ENCODE peak calls at places on chromosomes 12 and 14, in four cellular contexts. K, P, F and L are unnamed samples. For H3K4me1, the result is how much of the 10 kb centered on the place peaks cover.

GRCh38 chr12:6076340-6076739 is 48.1 kb downstream of the VWF start:
- DNase-seq in K (no peak), F (no peak), P (no peak), L (no peak)

GRCh38 chr12:122979001-122979907 is 1.2 kb upstream of the ARL6IP4 start:
- DNase-seq in K (no peak), P (no peak), F (no peak), L (no peak)

GRCh38 chr12:67520611-67521010 is 127.9 kb upstream of the DYRK2 start:
- DNase-seq in P (no peak), K (no peak), F (no peak), L (no peak)

GRCh38 chr14:96085369-96085768 is 46.2 kb downstream of the C14orf132 start:
- DNase-seq in K (no peak), F (no peak), P (no peak), L (no peak)

GRCh38 chr12:82687020-82687951 is 580 bp downstream of the TMTC2 start:
- DNase-seq in P (peak), F (peak), K (peak), L (peak)

GRCh38 chr12:24255920-24256635 is 306.6 kb upstream of the SOX5 start:
- DNase-seq in K (no peak), F (no peak), P (no peak), L (no peak)

GRCh38 chr14:69284170-69284569 is 24.2 kb downstream of the GALNT16 start:
- DNase-seq in P (no peak), F (no peak), K (no peak), L (no peak)

GRCh38 chr14:65927871-65928270 is 515.3 kb downstream of the FUT8 start:
- DNase-seq in F (no peak), P (no peak), K (peak), L (peak)

GRCh38 chr14:92353447-92353846 is 30.5 kb downstream of the SLC24A4 start:
- DNase-seq in P (no peak), K (no peak), F (no peak), L (no peak)

GRCh38 chr14:24337824-24338175 is 2.0 kb downstream of the RIPK3 start:
- DNase-seq in F (no peak), K (no peak), P (no peak), L (no peak)

GRCh38 chr14:56120091-56120632 is 2.0 kb downstream of the PELI2 start:
- DNase-seq in P (peak), K (peak), F (no peak), L (no peak)

GRCh38 chr14:99809864-99810854 is 16.9 kb downstream of the EML1 start:
- DNase-seq in P (no peak), F (peak), K (no peak), L (no peak)

GRCh38 chr14:79809849-79810612 is 401.3 kb downstream of the DIO2 start:
- DNase-seq in K (no peak), F (no peak), P (peak), L (no peak)

GRCh38 chr12:67650127-67650495 is 1.6 kb downstream of the DYRK2 start:
- DNase-seq in F (peak), P (peak), K (peak), L (peak)

GRCh38 chr14:72907886-72908285 is 14.0 kb upstream of the DPF3 start:
- DNase-seq in F (no peak), K (no peak), P (no peak), L (no peak)

GRCh38 chr12:116160196-116160595 is 117.3 kb downstream of the MED13L start:
- DNase-seq in P (no peak), K (no peak), F (no peak), L (no peak)

GRCh38 chr12:52036587-52037171 is 14.6 kb upstream of the NR4A1 start:
- DNase-seq in K (peak), P (peak), F (peak), L (peak)

GRCh38 chr14:52267501-52268190 is at the start of gene PTGDR:
- DNase-seq in F (peak), P (peak), K (peak), L (peak)

GRCh38 chr14:90126260-90126659 is 64.5 kb downstream of the KCNK13 start:
- DNase-seq in P (no peak), K (no peak), F (no peak), L (no peak)

GRCh38 chr12:12432373-12432772 is 75.5 kb downstream of the BORCS5 start:
- DNase-seq in K (no peak), F (no peak), P (no peak), L (no peak)

GRCh38 chr12:108508243-108508642 is 6.8 kb upstream of the FICD start:
- DNase-seq in P (no peak), F (no peak), K (no peak), L (no peak)

GRCh38 chr12:11654338-11654737 is 4.9 kb downstream of the ETV6 start:
- DNase-seq in F (no peak), K (no peak), P (no peak), L (no peak)

GRCh38 chr14:95370076-95370475 is 50.4 kb upstream of the CLMN start:
- DNase-seq in F (no peak), K (no peak), P (peak), L (no peak)

GRCh38 chr14:45716506-45716905 is 463.5 kb upstream of the MIS18BP1 start:
- DNase-seq in K (no peak), F (no peak), P (peak), L (no peak)

GRCh38 chr14:89773644-89774316 is 180.8 kb downstream of the EFCAB11 start:
- DNase-seq in F (peak), P (peak), K (peak), L (peak)

GRCh38 chr12:38508246-38508645 is 191.7 kb downstream of the ALG10B start:
- DNase-seq in P (no peak), K (no peak), F (no peak), L (no peak)

GRCh38 chr12:7354521-7354920 is 50.6 kb downstream of the ACSM4 start:
- DNase-seq in F (no peak), K (no peak), P (no peak), L (no peak)

GRCh38 chr12:86669010-86669409 is 412.8 kb upstream of the MGAT4C start:
- DNase-seq in K (no peak), F (no peak), P (no peak), L (no peak)

GRCh38 chr12:32043928-32044549 is 62.6 kb upstream of the BICD1 start:
- DNase-seq in P (no peak), F (no peak), K (no peak), L (no peak)

GRCh38 chr14:88129306-88130056 is 124.5 kb downstream of the GPR65 start:
- DNase-seq in K (no peak), P (no peak), F (no peak), L (no peak)

GRCh38 chr12:121657305-121658008 is 12.0 kb downstream of the MORN3 start:
- DNase-seq in K (no peak), F (no peak), P (no peak), L (no peak)

GRCh38 chr12:83823386-83824045 is 1089.1 kb downstream of the SLC6A15 start:
- DNase-seq in P (peak), F (peak), K (no peak), L (peak)

GRCh38 chr14:57493467-57494181 is at the start of gene CCDC198:
- DNase-seq in K (no peak), P (no peak), F (no peak), L (no peak)

GRCh38 chr12:47821346-47821706 is 1.6 kb upstream of the HDAC7 start:
- DNase-seq in F (no peak), K (no peak), P (no peak), L (no peak)
- H3K4me1 ChIP-seq in F (half or more), K (half or more), P (half or more), L (half or more)

DNA sequence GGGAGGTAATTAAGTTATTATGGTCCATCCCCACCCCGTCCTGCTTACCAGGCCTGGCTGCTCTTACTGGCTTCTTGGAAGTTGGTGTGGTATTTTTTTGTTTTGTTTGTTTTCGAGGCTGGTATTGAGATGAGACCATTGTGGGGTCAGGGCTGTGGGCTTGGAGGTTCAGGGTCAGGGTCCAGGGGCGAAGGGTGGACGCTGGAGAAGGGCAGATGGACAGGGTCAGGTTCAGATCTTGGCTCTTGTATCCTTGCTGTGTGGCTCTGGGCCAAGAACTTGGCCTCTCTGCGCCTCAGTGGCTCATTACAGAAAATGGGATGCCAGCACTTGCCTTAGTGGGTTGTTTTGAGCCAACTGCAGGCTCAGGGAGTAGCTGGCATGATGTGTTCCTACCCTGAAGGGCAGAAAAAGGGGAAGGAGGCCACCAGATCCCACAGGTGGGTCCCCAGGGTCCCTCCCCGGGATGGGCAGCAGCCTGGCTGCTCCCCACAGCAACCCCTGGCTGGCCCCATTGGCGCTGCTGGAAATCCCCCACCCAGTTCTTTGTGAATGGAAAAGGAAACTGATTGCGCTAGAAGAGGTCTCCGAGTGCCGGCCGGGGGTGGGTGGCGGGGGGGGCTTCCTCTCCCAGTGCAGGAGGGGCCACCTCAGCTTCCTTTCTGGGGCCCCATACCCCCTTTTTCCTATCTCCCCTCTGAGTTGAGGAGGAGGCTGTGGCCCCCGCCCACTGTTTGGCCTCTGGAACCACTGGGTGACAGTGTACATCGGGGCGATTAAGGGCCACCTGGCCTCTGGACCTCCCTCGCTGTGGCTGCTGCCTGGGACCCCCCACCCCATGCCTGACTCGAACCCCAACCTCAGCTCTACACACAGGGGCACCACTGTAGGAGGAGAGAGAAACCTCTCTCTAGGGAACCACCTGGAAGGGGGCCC is 25.0 kb downstream of the SH2B3 start:
- DNase-seq in K (peak), P (no peak), F (no peak), L (peak)
- H3K27ac ChIP-seq in K (peak), P (peak), F (peak), L (peak)

GRCh38 chr14:21105095-21105494 is 4.2 kb downstream of the TMEM253 start:
- DNase-seq in P (no peak), K (no peak), F (no peak), L (no peak)
- H3K4me1 ChIP-seq in P (under half), K (under half), F (under half), L (under half)

GRCh38 chr12:59780605-59781135 is 184.8 kb downstream of the SLC16A7 start:
- DNase-seq in K (no peak), F (no peak), P (no peak), L (no peak)
- H3K27ac ChIP-seq in K (no peak), F (peak), P (no peak), L (no peak)

DNA sequence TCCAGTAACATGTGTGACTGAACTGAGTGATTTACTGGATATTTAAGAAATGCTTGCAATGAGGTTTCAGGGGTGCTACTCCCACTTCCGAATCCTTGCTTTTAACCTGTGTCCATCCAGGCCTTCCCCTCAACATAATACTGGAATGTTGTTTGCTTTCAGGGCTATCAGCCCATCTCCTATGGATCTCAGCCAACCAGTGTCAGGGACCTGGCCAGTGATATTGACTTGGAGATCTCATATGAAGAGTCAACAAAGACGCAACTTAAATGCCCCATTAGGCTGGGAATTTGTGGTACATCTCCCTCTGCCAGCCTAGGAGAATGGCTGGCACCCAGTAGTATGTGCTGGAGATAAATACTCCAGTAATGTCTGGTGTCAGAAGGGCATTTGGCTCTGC is 889 bp upstream of the IFT43 start:
- DNase-seq in F (no peak), P (no peak), K (no peak), L (no peak)
- H3K4me1 ChIP-seq in F (under half), P (under half), K (under half), L (under half)

GRCh38 chr14:75249251-75249957 is 29.2 kb upstream of the FOS start:
- DNase-seq in K (peak), P (no peak), F (no peak), L (peak)

GRCh38 chr14:75247939-75248338 is 30.7 kb upstream of the FOS start:
- DNase-seq in K (no peak), P (no peak), F (no peak), L (no peak)

GRCh38 chr14:75244121-75244520 is 34.5 kb upstream of the FOS start:
- DNase-seq in K (no peak), F (no peak), P (no peak), L (no peak)

GRCh38 chr14:75247286-75247922 is 31.2 kb upstream of the FOS start:
- DNase-seq in F (no peak), K (peak), P (no peak), L (peak)

DNA sequence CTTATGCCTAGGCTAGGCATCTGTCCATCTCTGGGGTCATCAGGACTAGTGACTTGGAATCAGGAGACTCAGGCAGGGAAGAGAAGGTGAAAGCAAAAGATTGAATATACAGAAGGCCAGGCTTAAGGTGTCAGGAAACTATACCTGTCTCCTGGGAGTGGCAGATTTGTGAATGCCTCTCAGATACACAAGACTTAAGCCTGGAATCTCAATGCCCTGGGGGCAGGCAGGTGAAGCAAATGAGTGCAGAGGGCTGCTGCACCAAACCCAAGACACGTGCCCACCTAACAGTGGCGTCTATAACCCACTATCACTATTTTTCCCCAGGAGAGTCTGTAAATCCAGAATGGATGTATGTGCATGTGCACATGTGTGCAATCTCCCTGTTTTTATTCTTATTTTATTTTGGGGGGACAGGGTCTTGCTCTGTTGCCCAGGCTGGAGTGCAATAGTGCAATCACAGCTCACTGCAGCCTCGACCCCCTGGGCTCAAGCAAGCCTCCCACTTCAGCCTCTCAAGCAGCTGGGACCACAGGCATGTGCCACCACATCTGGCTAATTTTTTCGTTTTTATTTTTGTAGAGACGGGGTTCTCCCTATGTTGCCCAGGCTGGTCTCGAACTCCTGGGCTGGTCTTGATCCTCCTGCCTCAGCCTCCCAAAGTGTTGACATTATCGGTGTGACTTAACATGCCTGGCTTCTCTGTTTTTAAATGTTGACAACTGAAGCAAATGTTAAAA is 31.9 kb upstream of the FOS start:
- DNase-seq in P (no peak), F (no peak), K (no peak), L (no peak)
- H3K27ac ChIP-seq in P (no peak), F (no peak), K (no peak), L (peak)

DNA sequence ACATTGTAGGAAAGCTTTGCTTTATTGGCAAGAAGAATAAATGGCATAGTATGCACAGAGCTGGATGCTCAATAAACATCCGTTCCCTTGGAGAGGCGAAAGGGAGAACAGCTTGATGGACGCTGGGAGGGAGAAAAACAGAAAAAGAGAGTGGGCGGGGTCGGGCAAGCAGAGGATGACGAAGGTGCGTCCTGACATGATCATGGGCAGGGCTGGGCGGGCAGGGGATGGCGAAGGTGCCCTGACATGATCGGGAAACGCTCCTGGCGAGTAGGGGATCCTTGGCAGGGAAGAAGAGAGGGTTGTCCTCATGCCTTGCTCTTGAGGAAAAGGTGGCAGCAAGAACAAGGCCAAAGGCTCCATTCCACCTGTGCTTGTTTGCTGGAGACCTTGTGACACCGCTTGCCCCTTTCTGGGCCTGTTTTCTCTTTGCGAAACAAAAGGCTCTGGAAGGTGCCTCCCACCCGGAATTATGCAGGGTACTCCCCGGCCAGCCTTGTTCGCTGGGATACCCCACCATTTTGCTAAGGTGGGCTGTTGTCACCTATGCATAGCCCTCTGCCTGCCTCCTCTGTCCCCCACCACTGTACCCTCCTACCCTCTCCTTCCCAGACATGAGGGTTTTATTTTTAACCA is 21.1 kb downstream of the IRF2BPL start:
- DNase-seq in P (no peak), K (no peak), F (no peak), L (no peak)
- H3K4me1 ChIP-seq in P (under half), K (under half), F (under half), L (under half)